ENCODE peak calls at places on chromosomes 2 and 18, in seven cellular contexts. K is naive thymus-derived CD8-positive, alpha-beta T cell; J is left ventricle myocardium inferior; P is uterus; Z is nucleus accumbens; W is activated CD4-positive, alpha-beta T cell treated with anti-CD3 and anti-CD28 coated beads, Interleukin-2, amount 50 U/mL, for 24 hours; F is ELR. R is an unnamed sample.

GRCh38 chr2:58291726-58292430 is 50.8 kb upstream of the FANCL start:
- DNase-seq in K (no peak), J (no peak), P (no peak), Z (no peak), W (no peak), F (no peak), R (no peak)

GRCh38 chr18:43794363-43794762 is 517.1 kb upstream of the SYT4 start:
- DNase-seq in K (no peak), J (no peak), P (no peak), Z (no peak), W (no peak), F (no peak), R (no peak)

GRCh38 chr2:69250981-69251380 is 136.0 kb downstream of the GFPT1 start:
- DNase-seq in K (no peak), J (no peak), P (no peak), Z (no peak), W (no peak), F (no peak), R (no peak)

GRCh38 chr2:225100856-225101294 is 58.6 kb upstream of the DOCK10 start:
- DNase-seq in K (no peak), J (no peak), P (no peak), Z (no peak), W (no peak), F (peak), R (no peak)

GRCh38 chr2:155485141-155485842 is 786.8 kb downstream of the KCNJ3 start:
- DNase-seq in K (no peak), J (no peak), P (no peak), Z (no peak), W (no peak), F (no peak), R (no peak)

GRCh38 chr2:70141754-70142589 is 48.8 kb downstream of the C2orf42 start:
- DNase-seq in K (no peak), J (no peak), P (no peak), Z (peak), W (peak), F (no peak), R (no peak)

GRCh38 chr2:20595439-20596192 is 55.3 kb downstream of the HS1BP3 start:
- DNase-seq in K (peak), J (no peak), P (peak), Z (no peak), W (no peak), F (peak), R (no peak)

GRCh38 chr2:133139847-133140533 is 428.3 kb downstream of the NCKAP5 start:
- DNase-seq in K (no peak), J (no peak), P (no peak), Z (no peak), W (no peak), F (peak), R (peak)

GRCh38 chr2:124163825-124164224 is 138.7 kb downstream of the CNTNAP5 start:
- DNase-seq in K (no peak), J (no peak), P (no peak), Z (no peak), W (no peak), F (no peak), R (no peak)

GRCh38 chr18:1784113-1784512 is 787.2 kb downstream of the METTL4 start:
- DNase-seq in K (no peak), J (no peak), P (no peak), Z (no peak), W (no peak), F (no peak), R (no peak)

GRCh38 chr18:23884712-23885375 is 129.7 kb upstream of the TTC39C start:
- DNase-seq in K (no peak), J (no peak), P (peak), Z (no peak), W (no peak), F (no peak), R (no peak)

GRCh38 chr2:63194175-63194574 is 143.5 kb downstream of the OTX1 start:
- DNase-seq in K (no peak), J (no peak), P (no peak), Z (no peak), W (no peak), F (no peak), R (no peak)